ENCODE peak calls at places on chromosomes 13 and 19, in four cellular contexts. C is K562, I is HepG2, P is GM12878. N is an unnamed sample.

GRCh38 chr13:102273111-102273510 is 128.7 kb downstream of the FGF14 start:
- DNase-seq in C (no peak), P (no peak), I (no peak), N (no peak)

GRCh38 chr13:27789495-27790303 is 2.6 kb upstream of the GSX1 start:
- DNase-seq in C (no peak), P (no peak), I (peak; percentile 20), N (peak; percentile 44)

GRCh38 chr13:114334305-114335053 is 20.2 kb downstream of the CHAMP1 start:
- DNase-seq in C (no peak), I (no peak), P (no peak), N (no peak)

GRCh38 chr13:33251131-33251629 is 34.4 kb downstream of the STARD13 start:
- DNase-seq in I (no peak), P (peak; percentile 41), C (no peak), N (no peak)

GRCh38 chr13:110890279-110891150 is 24.4 kb downstream of the ANKRD10 start:
- DNase-seq in C (no peak), P (no peak), I (no peak), N (no peak)

GRCh38 chr13:114053026-114053425 is 79.2 kb upstream of the C13orf46 start:
- DNase-seq in I (no peak), C (no peak), P (no peak), N (no peak)

GRCh38 chr19:55495646-55496349 is 7.6 kb downstream of the SSC5D start:
- DNase-seq in P (no peak), I (no peak), C (no peak), N (no peak)

GRCh38 chr19:16876904-16877361 is 11.9 kb upstream of the F2RL3 start:
- DNase-seq in C (no peak), I (no peak), P (no peak), N (no peak)

GRCh38 chr19:38073806-38074685 is 150.0 kb downstream of the DPF1 start:
- DNase-seq in I (peak; percentile 67), C (peak; percentile 16), P (no peak), N (peak; percentile 73)

GRCh38 chr13:73913043-73913740 is 221.0 kb downstream of the KLF12 start:
- DNase-seq in P (no peak), I (no peak), C (no peak), N (no peak)

GRCh38 chr19:8615022-8615421 is 4.5 kb upstream of the ADAMTS10 start:
- DNase-seq in P (no peak), C (no peak), I (no peak), N (no peak)

GRCh38 chr19:4976412-4977298 is 7.7 kb downstream of the KDM4B start:
- DNase-seq in I (peak; percentile 53), P (no peak), C (peak; percentile 34), N (peak; percentile 65)

GRCh38 chr19:46678110-46678732 is 17.2 kb upstream of the DACT3 start:
- DNase-seq in C (peak; percentile 86), P (no peak), I (no peak), N (peak; percentile 90)

DNA sequence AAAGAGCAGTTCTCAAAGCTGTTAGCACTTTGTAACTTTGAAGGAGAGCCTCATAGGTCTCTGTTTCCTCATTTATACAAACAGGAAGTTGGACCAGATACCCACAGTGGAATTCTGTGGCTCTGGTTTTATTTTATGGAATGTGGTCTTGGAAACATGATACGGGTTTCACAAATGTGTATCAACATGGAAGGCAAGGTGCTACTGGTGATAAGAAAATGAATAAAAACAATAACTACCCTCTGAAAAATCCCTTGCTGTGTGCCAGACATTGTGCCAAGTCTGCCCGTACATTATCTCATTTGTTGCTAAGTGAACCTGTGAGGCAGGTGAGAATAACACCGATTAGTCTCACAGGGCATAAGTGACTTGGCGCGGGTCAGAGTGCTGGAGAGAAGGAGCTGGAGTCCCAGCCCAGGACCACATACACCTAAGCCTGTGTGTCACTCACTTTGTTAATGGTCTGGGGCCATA is 45.0 kb upstream of the RNF113B start:
- DNase-seq in P (no peak), I (no peak), C (no peak), N (no peak)
- TF ChIP-seq NR2C2 in P (no peak), I (no peak), C (no peak), N (no peak)

GRCh38 chr13:52891685-52892084 is 43.2 kb upstream of the PCDH8 start:
- DNase-seq in P (no peak), C (no peak), I (no peak), N (no peak)

GRCh38 chr13:52892925-52893324 is 44.5 kb upstream of the PCDH8 start:
- DNase-seq in C (no peak), P (no peak), I (no peak), N (no peak)
- TF ChIP-seq NR2C2 in C (no peak), P (no peak), I (no peak), N (no peak)

GRCh38 chr13:39490136-39490535 is 112.9 kb downstream of the LHFPL6 start:
- DNase-seq in P (no peak), C (no peak), I (no peak), N (no peak)
- TF ChIP-seq NR2C2 in P (no peak), C (no peak), I (no peak), N (no peak)

GRCh38 chr19:6728346-6728745 is 7.9 kb upstream of the C3 start:
- DNase-seq in I (no peak), C (no peak), P (no peak), N (no peak)
- TF ChIP-seq NR2C2 in I (no peak), C (no peak), P (no peak), N (no peak)

GRCh38 chr19:2494447-2495129 is 18.7 kb downstream of the GADD45B start:
- DNase-seq in P (no peak), I (no peak), C (peak; percentile 40), N (no peak)
- TF ChIP-seq NR2C2 in P (no peak), I (no peak), C (no peak), N (no peak)

GRCh38 chr13:40986328-40986856 is 32.7 kb downstream of the ELF1 start:
- DNase-seq in I (peak; percentile 73), P (no peak), C (no peak), N (no peak)
- TF ChIP-seq NR2C2 in I (no peak), P (no peak), C (no peak), N (no peak)

GRCh38 chr13:112056739-112057433 is 10.1 kb upstream of the SOX1 start:
- DNase-seq in P (no peak), C (no peak), I (no peak), N (no peak)
- TF ChIP-seq NR2C2 in P (no peak), C (no peak), I (no peak), N (no peak)

N was measured in WTC11.